ENCODE peak calls at places on chromosomes 12 and 14, in eight cellular contexts. H is NCI-H2029; M is left lung; R is hypothalamus; G is HTR-8/SVneo; X is NCI-H1105 treated with DMSO at 0.1 percent for 48 hours; F is stimulated activated CD4-positive, alpha-beta T cell treated with anti-CD3 and anti-CD28 coated beads, Interleukin-1b, Interleukin-23, amount 100 ng/mL, for 24 hours; W is fibroblast of villous mesenchyme. K is an unnamed sample.

GRCh38 chr14:104195854-104196253 is 57.5 kb downstream of the KIF26A start:
- DNase-seq in F (no peak), R (no peak), H (no peak), M (no peak), W (no peak), G (no peak), X (peak), K (no peak)

GRCh38 chr12:80129895-80130535 is 30.7 kb downstream of the OTOGL start:
- DNase-seq in X (no peak), W (no peak), H (no peak), F (no peak), M (no peak), R (no peak), G (no peak), K (no peak)

GRCh38 chr14:76955575-76956252 is 72.8 kb downstream of the IRF2BPL start:
- DNase-seq in R (no peak), F (peak), X (no peak), G (peak), H (no peak), M (peak), W (peak), K (peak)

GRCh38 chr12:94100990-94101901 is 47.1 kb upstream of the PLXNC1 start:
- DNase-seq in H (peak), R (peak), M (peak), X (peak), W (peak), F (peak), G (peak), K (peak)

GRCh38 chr14:101481557-101481956 is 79.7 kb upstream of the DIO3 start:
- DNase-seq in X (no peak), G (no peak), R (no peak), H (no peak), W (no peak), F (no peak), M (peak), K (no peak)

GRCh38 chr14:23365353-23366162 is 586 bp upstream of the EFS start:
- DNase-seq in H (no peak), X (no peak), R (peak), W (peak), G (no peak), M (no peak), F (no peak), K (peak)

GRCh38 chr14:77086017-77086727 is 11.9 kb upstream of the CIPC start:
- DNase-seq in W (peak), G (no peak), R (no peak), M (no peak), X (no peak), H (no peak), F (no peak), K (peak)

GRCh38 chr12:32533971-32534590 is 134.7 kb downstream of the FGD4 start:
- DNase-seq in R (no peak), X (no peak), F (no peak), H (no peak), G (peak), W (peak), M (peak), K (peak)